ENCODE peak calls at places on chromosomes 3 and 15, in four cellular contexts. One of them, this sample, is unnamed.

GRCh38 chr3:149646181-149646766 is 11.6 kb downstream of the WWTR1 start:
- DNase-seq in bronchial epithelial cell: peak; percentile 91
- DNase-seq in heart right ventricle: no peak
- DNase-seq in A549: peak; percentile 41
- DNase-seq in this sample: peak; percentile 43

GRCh38 chr3:143653493-143653892 is 194.8 kb downstream of the SLC9A9 start:
- DNase-seq in heart right ventricle: no peak
- DNase-seq in bronchial epithelial cell: no peak
- DNase-seq in A549: no peak
- DNase-seq in this sample: peak; percentile 45

GRCh38 chr3:4174760-4175159 is 128.4 kb upstream of the SETMAR start:
- DNase-seq in bronchial epithelial cell: no peak
- DNase-seq in A549: no peak
- DNase-seq in heart right ventricle: no peak
- DNase-seq in this sample: no peak

GRCh38 chr3:140251678-140252077 is 316.7 kb downstream of the CLSTN2 start:
- DNase-seq in bronchial epithelial cell: no peak
- DNase-seq in heart right ventricle: no peak
- DNase-seq in A549: no peak
- DNase-seq in this sample: no peak

GRCh38 chr3:46501702-46502101 is 3.9 kb downstream of the RTP3 start:
- DNase-seq in heart right ventricle: no peak
- DNase-seq in A549: no peak
- DNase-seq in bronchial epithelial cell: no peak
- DNase-seq in this sample: no peak

GRCh38 chr15:87477759-87478687 is 778.5 kb downstream of the NTRK3 start:
- DNase-seq in A549: peak; percentile 58
- DNase-seq in heart right ventricle: peak; percentile 57
- DNase-seq in bronchial epithelial cell: peak; percentile 57
- DNase-seq in this sample: peak; percentile 55

GRCh38 chr15:71599404-71600225 is 210.7 kb upstream of the NR2E3 start:
- DNase-seq in A549: no peak
- DNase-seq in bronchial epithelial cell: no peak
- DNase-seq in heart right ventricle: peak; percentile 22
- DNase-seq in this sample: no peak

GRCh38 chr3:23761440-23761896 is 44.3 kb upstream of the UBE2E1 start:
- DNase-seq in heart right ventricle: no peak
- DNase-seq in bronchial epithelial cell: peak; percentile 66
- DNase-seq in A549: peak; percentile 71
- DNase-seq in this sample: peak; percentile 66

GRCh38 chr3:113018461-113019181 is 27.8 kb downstream of the GTPBP8 start:
- DNase-seq in bronchial epithelial cell: peak; percentile 43
- DNase-seq in heart right ventricle: peak; percentile 7
- DNase-seq in A549: no peak
- DNase-seq in this sample: peak; percentile 34

GRCh38 chr15:43251185-43251862 is 15.4 kb downstream of the TGM5 start:
- DNase-seq in heart right ventricle: no peak
- DNase-seq in A549: no peak
- DNase-seq in bronchial epithelial cell: no peak
- DNase-seq in this sample: no peak

GRCh38 chr3:13192471-13193213 is 119.4 kb upstream of the IQSEC1 start:
- DNase-seq in A549: peak; percentile 67
- DNase-seq in heart right ventricle: no peak
- DNase-seq in bronchial epithelial cell: no peak
- DNase-seq in this sample: peak; percentile 11

GRCh38 chr3:55482496-55483195 is 4.5 kb downstream of the WNT5A start:
- DNase-seq in A549: no peak
- DNase-seq in bronchial epithelial cell: no peak
- DNase-seq in heart right ventricle: no peak
- DNase-seq in this sample: no peak

GRCh38 chr3:103295974-103296570 is 861.3 kb downstream of the ZPLD1 start:
- DNase-seq in bronchial epithelial cell: peak; percentile 31
- DNase-seq in heart right ventricle: no peak
- DNase-seq in A549: no peak
- DNase-seq in this sample: peak; percentile 23

GRCh38 chr15:98774756-98775497 is 126.6 kb downstream of the IGF1R start:
- DNase-seq in heart right ventricle: no peak
- DNase-seq in bronchial epithelial cell: peak; percentile 98
- DNase-seq in A549: no peak
- DNase-seq in this sample: peak; percentile 38

GRCh38 chr3:38334656-38335055 is 11.9 kb upstream of the XYLB start:
- DNase-seq in heart right ventricle: no peak
- DNase-seq in bronchial epithelial cell: no peak
- DNase-seq in A549: no peak
- DNase-seq in this sample: no peak

GRCh38 chr15:73930790-73931281 is 4.6 kb downstream of the LOXL1 start:
- DNase-seq in heart right ventricle: no peak
- DNase-seq in bronchial epithelial cell: no peak
- DNase-seq in A549: no peak
- DNase-seq in this sample: no peak

GRCh38 chr3:115804722-115805121 is 181.4 kb downstream of the GAP43 start:
- DNase-seq in A549: peak; percentile 28
- DNase-seq in bronchial epithelial cell: peak; percentile 98
- DNase-seq in heart right ventricle: no peak
- DNase-seq in this sample: peak; percentile 88

GRCh38 chr3:179181993-179182551 is 33.9 kb downstream of the PIK3CA start:
- DNase-seq in bronchial epithelial cell: peak; percentile 50
- DNase-seq in heart right ventricle: no peak
- DNase-seq in A549: no peak
- DNase-seq in this sample: peak; percentile 32

GRCh38 chr3:187295635-187296034 is 4.1 kb upstream of the MASP1 start:
- DNase-seq in heart right ventricle: no peak
- DNase-seq in A549: no peak
- DNase-seq in bronchial epithelial cell: no peak
- DNase-seq in this sample: peak; percentile 31

GRCh38 chr15:63612300-63612699 is 15.1 kb downstream of the FBXL22 start:
- DNase-seq in bronchial epithelial cell: no peak
- DNase-seq in A549: no peak
- DNase-seq in heart right ventricle: no peak
- DNase-seq in this sample: no peak

GRCh38 chr3:51385621-51386091 is 565 bp downstream of the MANF start:
- DNase-seq in heart right ventricle: no peak
- DNase-seq in A549: no peak
- DNase-seq in bronchial epithelial cell: no peak
- DNase-seq in this sample: no peak

GRCh38 chr15:35078221-35078915 is 6.7 kb downstream of the NANOGP8 start:
- DNase-seq in heart right ventricle: no peak
- DNase-seq in bronchial epithelial cell: peak; percentile 59
- DNase-seq in A549: peak; percentile 75
- DNase-seq in this sample: peak; percentile 52

GRCh38 chr15:85810075-85810474 is 15.3 kb upstream of the KLHL25 start:
- DNase-seq in bronchial epithelial cell: peak; percentile 33
- DNase-seq in A549: no peak
- DNase-seq in heart right ventricle: no peak
- DNase-seq in this sample: peak; percentile 32

GRCh38 chr3:9396301-9396631 is 1.1 kb upstream of the SETD5 start:
- DNase-seq in A549: peak; percentile 76
- DNase-seq in heart right ventricle: peak; percentile 85
- DNase-seq in bronchial epithelial cell: peak; percentile 91
- DNase-seq in this sample: peak; percentile 97

GRCh38 chr3:48428863-48429415 is 947 bp downstream of the PLXNB1 start:
- DNase-seq in A549: no peak
- DNase-seq in heart right ventricle: peak; percentile 46
- DNase-seq in bronchial epithelial cell: no peak
- DNase-seq in this sample: no peak

GRCh38 chr3:128933922-128934253 is 54.5 kb downstream of the ACAD9 start:
- DNase-seq in A549: no peak
- DNase-seq in bronchial epithelial cell: no peak
- DNase-seq in heart right ventricle: no peak
- DNase-seq in this sample: no peak

GRCh38 chr3:186095584-186096061 is 13.3 kb downstream of the ETV5 start:
- DNase-seq in A549: no peak
- DNase-seq in bronchial epithelial cell: no peak
- DNase-seq in heart right ventricle: no peak
- DNase-seq in this sample: no peak

GRCh38 chr15:77818484-77819270 is 186.0 kb upstream of the LINGO1 start:
- DNase-seq in bronchial epithelial cell: no peak
- DNase-seq in heart right ventricle: no peak
- DNase-seq in A549: no peak
- DNase-seq in this sample: no peak

GRCh38 chr3:112128843-112129727 is 4.0 kb downstream of the GCSAM start:
- DNase-seq in A549: no peak
- DNase-seq in heart right ventricle: no peak
- DNase-seq in bronchial epithelial cell: peak; percentile 47
- DNase-seq in this sample: peak; percentile 78

GRCh38 chr3:46713898-46714552 is 3.6 kb downstream of the PRSS50 start:
- DNase-seq in bronchial epithelial cell: peak; percentile 88
- DNase-seq in heart right ventricle: no peak
- DNase-seq in A549: no peak
- DNase-seq in this sample: peak; percentile 44

GRCh38 chr3:187131981-187132380 is 7.3 kb downstream of the RPL39L start:
- DNase-seq in A549: no peak
- DNase-seq in heart right ventricle: no peak
- DNase-seq in bronchial epithelial cell: peak; percentile 48
- DNase-seq in this sample: no peak

GRCh38 chr15:82895983-82896382 is 56.5 kb downstream of the HOMER2 start:
- DNase-seq in A549: no peak
- DNase-seq in bronchial epithelial cell: no peak
- DNase-seq in heart right ventricle: no peak
- DNase-seq in this sample: no peak

GRCh38 chr15:72591361-72591760 is 63.1 kb upstream of the GOLGA6B start:
- DNase-seq in heart right ventricle: no peak
- DNase-seq in bronchial epithelial cell: no peak
- DNase-seq in A549: no peak
- DNase-seq in this sample: no peak

GRCh38 chr3:52777127-52777958 is at the start of gene ITIH1:
- DNase-seq in A549: no peak
- DNase-seq in heart right ventricle: no peak
- DNase-seq in bronchial epithelial cell: no peak
- DNase-seq in this sample: no peak

GRCh38 chr3:149197669-149198068 is 24.0 kb downstream of the CP start:
- DNase-seq in A549: no peak
- DNase-seq in heart right ventricle: no peak
- DNase-seq in bronchial epithelial cell: no peak
- DNase-seq in this sample: no peak

GRCh38 chr15:39628131-39628482 is 47.2 kb downstream of the THBS1 start:
- DNase-seq in bronchial epithelial cell: no peak
- DNase-seq in heart right ventricle: peak; percentile 48
- DNase-seq in A549: no peak
- DNase-seq in this sample: no peak
- TF ChIP-seq CTCF in bronchial epithelial cell: peak; percentile 23
- TF ChIP-seq CTCF in heart right ventricle: peak; percentile 23
- TF ChIP-seq CTCF in A549: no peak
- TF ChIP-seq CTCF in this sample: no peak

GRCh38 chr15:75622505-75622904 is 3.0 kb downstream of the SNUPN start:
- DNase-seq in bronchial epithelial cell: no peak
- DNase-seq in A549: no peak
- DNase-seq in heart right ventricle: no peak
- DNase-seq in this sample: no peak

GRCh38 chr15:75620776-75621536 is 4.6 kb downstream of the SNUPN start:
- DNase-seq in A549: no peak
- DNase-seq in heart right ventricle: peak; percentile 84
- DNase-seq in bronchial epithelial cell: peak; percentile 63
- DNase-seq in this sample: peak; percentile 81

GRCh38 chr15:75620043-75620775 is 5.3 kb downstream of the SNUPN start:
- DNase-seq in bronchial epithelial cell: no peak
- DNase-seq in A549: no peak
- DNase-seq in heart right ventricle: peak; percentile 50
- DNase-seq in this sample: peak; percentile 58

DNA sequence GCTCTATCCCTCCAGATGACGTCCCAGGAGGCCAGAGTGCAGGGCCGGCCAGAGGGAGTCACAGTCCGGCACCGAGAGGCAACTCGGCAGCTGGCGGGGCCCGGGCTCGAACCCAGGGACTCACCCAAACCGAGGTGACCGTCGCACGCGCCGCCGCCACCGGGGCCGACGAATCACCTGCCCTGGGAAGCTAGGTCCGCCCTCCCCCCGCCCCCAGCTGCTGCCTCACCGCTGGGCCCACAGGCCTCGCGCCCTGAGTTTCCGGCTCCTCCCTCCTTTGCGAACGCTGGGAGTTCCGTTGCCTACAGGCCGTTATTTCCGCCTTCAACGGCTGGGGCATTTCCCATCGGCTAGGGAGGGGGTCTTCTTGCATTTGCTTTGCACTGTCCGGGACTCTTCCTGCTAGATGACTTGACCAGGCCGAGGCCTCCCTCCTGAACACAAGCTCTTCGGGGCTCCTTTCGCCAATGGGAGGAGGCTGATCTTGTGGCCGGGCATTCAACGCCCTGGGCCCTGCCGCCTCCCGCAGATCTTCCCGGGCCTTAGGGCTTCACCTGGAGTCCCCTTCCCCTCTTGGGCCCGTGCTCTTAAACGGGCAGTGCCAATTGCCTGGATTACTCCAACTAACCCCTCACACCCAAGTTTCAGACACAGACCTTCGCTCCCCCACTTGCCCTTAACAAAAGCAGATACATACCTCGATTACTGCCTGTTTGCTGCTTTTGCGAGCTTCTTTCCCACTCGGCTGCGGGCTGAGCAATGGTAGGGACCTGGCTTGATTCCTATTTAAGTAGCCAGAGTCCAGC is at the start of gene SNUPN:
- DNase-seq in heart right ventricle: peak; percentile 96
- DNase-seq in bronchial epithelial cell: peak; percentile 71
- DNase-seq in A549: peak; percentile 99
- DNase-seq in this sample: peak; percentile 94
- TF ChIP-seq CTCF in heart right ventricle: no peak
- TF ChIP-seq CTCF in bronchial epithelial cell: no peak
- TF ChIP-seq CTCF in A549: no peak
- TF ChIP-seq CTCF in this sample: no peak

GRCh38 chr3:105281989-105282388 is 84.7 kb upstream of the ALCAM start:
- DNase-seq in A549: no peak
- DNase-seq in heart right ventricle: no peak
- DNase-seq in bronchial epithelial cell: no peak
- DNase-seq in this sample: no peak
- TF ChIP-seq CTCF in A549: no peak
- TF ChIP-seq CTCF in heart right ventricle: no peak
- TF ChIP-seq CTCF in bronchial epithelial cell: no peak
- TF ChIP-seq CTCF in this sample: no peak

GRCh38 chr3:141792495-141792894 is 29.3 kb downstream of the GRK7 start:
- DNase-seq in heart right ventricle: no peak
- DNase-seq in A549: no peak
- DNase-seq in bronchial epithelial cell: no peak
- DNase-seq in this sample: no peak

GRCh38 chr3:141784096-141784495 is 20.9 kb downstream of the GRK7 start:
- DNase-seq in bronchial epithelial cell: no peak
- DNase-seq in heart right ventricle: no peak
- DNase-seq in A549: no peak
- DNase-seq in this sample: no peak

GRCh38 chr3:141788147-141788546 is 24.9 kb downstream of the GRK7 start:
- DNase-seq in bronchial epithelial cell: no peak
- DNase-seq in A549: no peak
- DNase-seq in heart right ventricle: no peak
- DNase-seq in this sample: no peak

GRCh38 chr3:141793476-141794260 is 30.5 kb downstream of the GRK7 start:
- DNase-seq in heart right ventricle: no peak
- DNase-seq in A549: no peak
- DNase-seq in bronchial epithelial cell: no peak
- DNase-seq in this sample: no peak

DNA sequence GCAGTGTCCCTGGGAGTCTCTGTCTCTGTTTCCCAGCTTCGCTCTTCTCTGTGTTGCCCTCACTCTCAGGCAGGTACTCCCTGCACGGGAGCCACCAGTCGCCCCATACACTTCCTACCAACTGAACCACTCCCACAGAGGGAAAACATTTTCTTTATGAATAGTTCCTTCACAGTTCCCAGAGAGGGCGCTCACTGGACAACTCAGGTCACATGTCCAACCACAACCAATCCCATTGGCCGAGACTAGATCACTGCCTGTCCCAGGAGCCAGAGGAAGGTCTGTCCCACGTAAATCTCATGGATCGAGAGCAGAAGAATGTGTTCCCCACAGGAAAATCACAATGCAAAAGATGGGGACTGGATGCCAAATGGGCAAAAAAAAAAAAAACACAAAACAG is 26.1 kb downstream of the GRK7 start:
- DNase-seq in heart right ventricle: no peak
- DNase-seq in bronchial epithelial cell: no peak
- DNase-seq in A549: peak; percentile 13
- DNase-seq in this sample: peak; percentile 14
- TF ChIP-seq CTCF in heart right ventricle: no peak
- TF ChIP-seq CTCF in bronchial epithelial cell: no peak
- TF ChIP-seq CTCF in A549: no peak
- TF ChIP-seq CTCF in this sample: no peak

This sample was measured in MCF 10A.